ENCODE peak calls at places on chromosomes 5 and 9, in nine cellular contexts. K is testis; C is foreskin fibroblast; B is kidney; Q is left lung; U is CD8-positive, alpha-beta T cell; W is AG04450; M is DND-41; O is IMR-90. D is an unnamed sample.
A peak's percentile ranks its signal among the peaks of the same experiment; 100 is the strongest.

GRCh38 chr9:92438900-92439526 is 14.7 kb upstream of the OMD start:
- DNase-seq in K (no peak), C (peak; percentile 47), B (no peak), Q (no peak), U (no peak), W (no peak), M (no peak), O (peak; percentile 53), D (no peak)

GRCh38 chr9:135515541-135515951 is 5.7 kb upstream of the LCN1 start:
- DNase-seq in K (no peak), C (no peak), B (no peak), Q (no peak), U (no peak), W (no peak), M (no peak), O (no peak), D (peak; percentile 37)

GRCh38 chr9:124030969-124031451 is 19.4 kb downstream of the LHX2 start:
- DNase-seq in K (no peak), C (peak; percentile 53), B (no peak), Q (no peak), U (no peak), W (no peak), M (no peak), O (no peak), D (no peak)

GRCh38 chr5:150458819-150459557 is 9.4 kb upstream of the RPS14 start:
- DNase-seq in K (peak; percentile 87), C (peak; percentile 82), B (peak; percentile 92), Q (peak; percentile 76), U (peak; percentile 93), W (no peak), M (peak; percentile 82), O (peak; percentile 38), D (peak; percentile 69)

GRCh38 chr9:21779397-21779796 is 23.0 kb upstream of the MTAP start:
- DNase-seq in K (no peak), C (peak; percentile 68), B (no peak), Q (no peak), U (no peak), W (no peak), M (no peak), O (peak; percentile 27), D (no peak)

GRCh38 chr5:5270958-5271605 is 131.0 kb downstream of the ADAMTS16 start:
- DNase-seq in K (peak; percentile 78), C (peak; percentile 86), B (peak; percentile 88), Q (peak; percentile 83), U (no peak), W (no peak), M (no peak), O (peak; percentile 40), D (no peak)

GRCh38 chr9:87427851-87428506 is 69.7 kb upstream of the DAPK1 start:
- DNase-seq in K (no peak), C (no peak), B (no peak), Q (no peak), U (no peak), W (no peak), M (no peak), O (no peak), D (no peak)

GRCh38 chr5:172862165-172862801 is 28.2 kb downstream of the ERGIC1 start:
- DNase-seq in K (no peak), C (peak; percentile 55), B (no peak), Q (no peak), U (no peak), W (no peak), M (no peak), O (peak; percentile 31), D (no peak)

GRCh38 chr9:70403166-70403565 is 11.3 kb downstream of the KLF9 start:
- DNase-seq in K (no peak), C (no peak), B (no peak), Q (no peak), U (peak; percentile 2), W (no peak), M (no peak), O (no peak), D (no peak)

GRCh38 chr5:61082516-61083280 is 79.6 kb downstream of the SMIM15 start:
- DNase-seq in K (no peak), C (peak; percentile 23), B (no peak), Q (no peak), U (no peak), W (no peak), M (no peak), O (peak; percentile 39), D (no peak)

GRCh38 chr5:41736641-41737040 is 133.6 kb downstream of the OXCT1 start:
- DNase-seq in K (no peak), C (peak; percentile 45), B (no peak), Q (no peak), U (no peak), W (no peak), M (no peak), O (peak; percentile 62), D (no peak)

DNA sequence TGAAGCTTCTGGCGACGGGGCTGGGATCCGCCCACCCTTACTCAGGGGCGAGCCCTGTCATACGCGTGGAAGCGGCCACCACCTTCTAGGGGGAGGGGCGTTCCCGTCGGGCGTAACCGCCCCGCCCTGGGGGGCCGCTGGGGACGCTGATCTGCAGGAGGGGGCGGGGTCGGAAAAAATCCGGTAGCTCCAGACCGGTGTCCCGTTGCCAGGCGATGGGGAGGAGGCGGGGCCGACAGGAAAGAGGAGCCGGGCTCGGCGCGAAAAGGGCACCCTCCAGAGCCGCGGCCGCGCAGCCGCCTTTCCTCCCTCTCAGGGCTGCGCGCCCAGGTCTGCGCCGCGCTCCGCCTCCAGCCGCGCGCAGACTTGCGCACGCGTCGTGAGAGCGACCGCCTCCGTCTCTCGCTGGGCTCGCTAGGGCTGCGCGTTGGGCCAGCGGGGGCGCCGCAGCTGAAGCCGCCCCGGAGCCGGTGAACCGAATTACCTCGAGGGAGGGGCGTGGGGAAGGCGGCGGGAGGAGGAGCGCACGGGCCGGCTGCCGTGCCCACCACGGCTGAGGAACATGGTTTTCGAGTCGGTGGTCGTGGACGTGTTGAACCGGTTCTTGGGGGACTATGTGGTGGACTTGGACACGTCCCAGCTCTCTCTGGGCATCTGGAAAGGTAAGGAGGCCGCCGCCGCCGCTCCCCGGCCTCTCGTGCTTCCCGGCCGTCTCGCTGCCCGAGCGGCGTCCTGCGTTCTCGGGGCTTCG is at the start of gene VPS13A:
- DNase-seq in K (peak; percentile 93), C (peak; percentile 97), B (peak; percentile 98), Q (peak; percentile 93), U (peak; percentile 91), W (peak; percentile 71), M (peak; percentile 97), O (peak; percentile 91), D (peak; percentile 57)
- TF ChIP-seq CTCF in K (no peak), C (peak; percentile 11), B (no peak), Q (no peak), U (no peak), W (peak; percentile 30), M (peak; percentile 44), O (peak; percentile 34), D (no peak)

DNA sequence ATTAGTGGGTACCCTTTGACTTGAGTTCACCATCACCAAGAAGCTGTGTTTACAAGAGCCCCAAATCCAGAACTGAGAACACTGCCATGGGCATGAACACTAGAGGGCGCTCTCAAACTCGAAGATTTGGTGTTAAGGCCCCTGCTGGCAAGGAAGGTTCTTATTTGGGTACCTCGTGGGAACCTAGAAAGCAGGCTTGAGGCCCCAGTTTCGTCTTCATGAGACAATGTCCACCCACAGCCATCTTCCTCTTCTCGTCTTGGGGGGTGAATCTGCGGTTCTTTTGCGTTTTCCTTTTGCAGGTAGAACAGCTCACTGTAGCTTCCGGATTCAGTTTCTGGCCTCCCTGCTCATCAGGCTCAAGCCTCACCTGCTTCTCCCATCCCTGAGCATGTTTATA is 184.0 kb downstream of the SEMA5A start:
- DNase-seq in K (peak; percentile 80), C (peak; percentile 67), B (no peak), Q (no peak), U (no peak), W (no peak), M (peak; percentile 43), O (peak; percentile 46), D (no peak)
- TF ChIP-seq CTCF in K (peak; percentile 71), C (peak; percentile 60), B (peak; percentile 76), Q (peak; percentile 42), U (no peak), W (peak; percentile 51), M (peak; percentile 80), O (peak; percentile 55), D (peak; percentile 65)

GRCh38 chr5:29085142-29085541 is 2046.8 kb upstream of the CDH9 start:
- DNase-seq in K (no peak), C (no peak), B (no peak), Q (no peak), U (no peak), W (no peak), M (no peak), O (no peak), D (no peak)

GRCh38 chr5:29077451-29077850 is 2039.1 kb upstream of the CDH9 start:
- DNase-seq in K (no peak), C (no peak), B (no peak), Q (no peak), U (no peak), W (no peak), M (no peak), O (no peak), D (no peak)

DNA sequence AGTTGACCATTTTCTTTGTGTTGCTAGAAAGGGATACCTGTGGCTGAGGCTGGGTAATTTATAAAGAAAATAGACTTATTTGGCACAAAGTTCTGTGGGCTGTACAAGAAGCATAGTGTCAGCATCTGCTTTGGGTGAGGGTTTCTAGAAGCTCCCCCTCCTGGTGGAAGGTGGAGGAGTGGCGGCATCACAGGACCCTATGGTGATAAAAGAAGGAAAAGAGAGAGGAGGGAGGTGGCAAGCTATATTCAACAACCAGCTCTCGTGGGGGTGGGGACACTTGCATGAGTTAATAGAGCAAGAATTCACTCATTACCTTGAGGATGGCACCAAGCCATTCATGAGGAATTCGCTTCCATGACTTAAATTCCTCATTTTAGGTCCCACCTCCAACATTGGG is 2041.4 kb upstream of the CDH9 start:
- DNase-seq in K (no peak), C (no peak), B (no peak), Q (no peak), U (no peak), W (no peak), M (no peak), O (no peak), D (no peak)
- TF ChIP-seq CTCF in K (no peak), C (no peak), B (no peak), Q (no peak), U (no peak), W (no peak), M (peak; percentile 8), O (no peak), D (no peak)

GRCh38 chr9:33785914-33786313 is 9.4 kb upstream of the PRSS3 start:
- DNase-seq in K (peak; percentile 57), C (peak; percentile 22), B (no peak), Q (no peak), U (no peak), W (no peak), M (no peak), O (peak; percentile 28), D (no peak)

GRCh38 chr9:33782395-33783152 is 12.8 kb upstream of the PRSS3 start:
- DNase-seq in K (no peak), C (peak; percentile 57), B (no peak), Q (no peak), U (no peak), W (peak; percentile 52), M (no peak), O (peak; percentile 87), D (no peak)

GRCh38 chr9:33791117-33791516 is 4.2 kb upstream of the PRSS3 start:
- DNase-seq in K (no peak), C (peak; percentile 81), B (no peak), Q (no peak), U (no peak), W (no peak), M (no peak), O (peak; percentile 69), D (peak; percentile 55)

DNA sequence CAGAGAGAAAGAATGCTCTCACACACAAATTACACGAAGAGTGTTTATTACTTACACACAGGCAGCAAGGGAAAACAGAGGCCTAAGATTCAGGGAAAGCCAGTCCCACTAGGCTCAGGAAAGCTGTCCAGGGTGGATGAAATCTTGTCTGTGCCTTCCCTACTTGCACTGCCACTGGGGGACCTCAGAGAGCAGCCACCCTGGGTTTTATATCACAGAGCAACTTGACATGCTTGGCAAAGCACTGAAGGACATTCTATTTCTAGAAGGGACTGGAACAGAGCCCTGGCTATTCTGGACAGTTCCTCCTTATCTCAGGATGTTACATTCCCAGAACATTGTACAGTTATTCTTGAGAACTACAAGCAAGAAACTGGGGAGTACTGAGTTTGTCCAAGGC is 7.5 kb upstream of the PRSS3 start:
- DNase-seq in K (peak; percentile 81), C (no peak), B (no peak), Q (no peak), U (no peak), W (no peak), M (no peak), O (no peak), D (no peak)
- TF ChIP-seq CTCF in K (no peak), C (no peak), B (no peak), Q (no peak), U (no peak), W (no peak), M (no peak), O (no peak), D (no peak)